ENCODE peak calls at places on chromosome 3, in six cellular contexts. V is epithelial cell of prostate; U is fibroblast of pulmonary artery; R is GM04504; P is NCI-H69; O is stimulated activated CD4-positive, alpha-beta T cell treated with anti-CD3 and anti-CD28 coated beads, Interleukin-4, amount 100 ng/mL, for 24 hours. F is an unnamed sample.

GRCh38 chr3:149572796-149573414 is 84.9 kb downstream of the WWTR1 start:
- DNase-seq in V (no peak), U (peak), R (no peak), P (no peak), O (no peak), F (peak)

GRCh38 chr3:69204315-69204957 is 82.0 kb upstream of the LMOD3 start:
- DNase-seq in V (peak), U (no peak), R (no peak), P (no peak), O (peak), F (no peak)

GRCh38 chr3:115363071-115363470 is 216.0 kb upstream of the ZBTB20 start:
- DNase-seq in V (peak), U (no peak), R (no peak), P (no peak), O (no peak), F (no peak)

GRCh38 chr3:123027292-123028232 is at the start of gene SEMA5B:
- DNase-seq in V (no peak), U (no peak), R (no peak), P (peak), O (no peak), F (peak)

GRCh38 chr3:47440131-47440530 is 35.6 kb downstream of the SCAP start:
- DNase-seq in V (no peak), U (peak), R (no peak), P (no peak), O (no peak), F (peak)

GRCh38 chr3:22089284-22089683 is 338.3 kb upstream of the ZNF385D start:
- DNase-seq in V (peak), U (peak), R (no peak), P (peak), O (no peak), F (peak)

GRCh38 chr3:182795383-182795782 is 2.1 kb downstream of the ATP11B start:
- DNase-seq in V (peak), U (no peak), R (no peak), P (no peak), O (peak), F (no peak)

GRCh38 chr3:190546881-190547510 is 33.1 kb downstream of the IL1RAP start:
- DNase-seq in V (no peak), U (no peak), R (no peak), P (no peak), O (no peak), F (no peak)

GRCh38 chr3:157542711-157543485 is 39.7 kb upstream of the VEPH1 start:
- DNase-seq in V (no peak), U (peak), R (no peak), P (peak), O (no peak), F (peak)

GRCh38 chr3:171168086-171168485 is 141.6 kb upstream of the SLC2A2 start:
- DNase-seq in V (no peak), U (peak), R (peak), P (no peak), O (no peak), F (peak)

GRCh38 chr3:38382506-38383080 is 36.0 kb downstream of the XYLB start:
- DNase-seq in V (no peak), U (no peak), R (no peak), P (no peak), O (no peak), F (no peak)

GRCh38 chr3:70919661-70920060 is 607.2 kb upstream of the MDFIC2 start:
- DNase-seq in V (no peak), U (no peak), R (no peak), P (no peak), O (no peak), F (no peak)

GRCh38 chr3:107938128-107938527 is 152.7 kb downstream of the CD47 start:
- DNase-seq in V (no peak), U (peak), R (peak), P (peak), O (peak), F (peak)

GRCh38 chr3:56900801-56901200 is 99.1 kb upstream of the ARHGEF3 start:
- DNase-seq in V (no peak), U (no peak), R (no peak), P (no peak), O (no peak), F (no peak)

GRCh38 chr3:183233986-183234385 is 19.1 kb upstream of the B3GNT5 start:
- DNase-seq in V (no peak), U (peak), R (no peak), P (no peak), O (no peak), F (no peak)

GRCh38 chr3:13234155-13234505 is 160.9 kb upstream of the IQSEC1 start:
- DNase-seq in V (no peak), U (no peak), R (no peak), P (no peak), O (no peak), F (no peak)

GRCh38 chr3:128426128-128426921 is 40.4 kb downstream of the DNAJB8 start:
- DNase-seq in V (no peak), U (peak), R (peak), P (peak), O (peak), F (peak)

GRCh38 chr3:124296416-124296815 is 304.5 kb upstream of the ROPN1 start:
- DNase-seq in V (no peak), U (no peak), R (no peak), P (peak), O (no peak), F (no peak)

F was measured in cardiac fibroblast.